ENCODE peak calls at places on chromosome 6, in eight cellular contexts. One of them, this sample, is unnamed.

GRCh38 chr6:26268659-26269402 is 96.2 kb upstream of the BTN3A2 start:
- DNase-seq in hepatocyte: peak
- DNase-seq in MM.1S: no peak
- DNase-seq in GM23248: peak
- DNase-seq in PC-3: peak
- DNase-seq in GM23338: peak
- DNase-seq in neural progenitor cell: peak
- DNase-seq in HCT116: no peak
- DNase-seq in this sample: peak

GRCh38 chr6:169556238-169556637 is 145.6 kb downstream of the WDR27 start:
- DNase-seq in hepatocyte: no peak
- DNase-seq in MM.1S: no peak
- DNase-seq in GM23248: peak
- DNase-seq in PC-3: no peak
- DNase-seq in GM23338: no peak
- DNase-seq in neural progenitor cell: no peak
- DNase-seq in HCT116: no peak
- DNase-seq in this sample: no peak

GRCh38 chr6:8177721-8178120 is 75.4 kb upstream of the EEF1E1 start:
- DNase-seq in hepatocyte: no peak
- DNase-seq in MM.1S: no peak
- DNase-seq in GM23248: peak
- DNase-seq in PC-3: no peak
- DNase-seq in GM23338: no peak
- DNase-seq in neural progenitor cell: no peak
- DNase-seq in HCT116: no peak
- DNase-seq in this sample: no peak

GRCh38 chr6:108091288-108091687 is 16.7 kb upstream of the OSTM1 start:
- DNase-seq in hepatocyte: no peak
- DNase-seq in MM.1S: no peak
- DNase-seq in GM23248: no peak
- DNase-seq in PC-3: no peak
- DNase-seq in GM23338: no peak
- DNase-seq in neural progenitor cell: no peak
- DNase-seq in HCT116: no peak
- DNase-seq in this sample: no peak

GRCh38 chr6:150016324-150017185 is 8.8 kb downstream of the RAET1L start:
- DNase-seq in hepatocyte: peak
- DNase-seq in MM.1S: peak
- DNase-seq in GM23248: peak
- DNase-seq in PC-3: peak
- DNase-seq in GM23338: peak
- DNase-seq in neural progenitor cell: peak
- DNase-seq in HCT116: peak
- DNase-seq in this sample: peak

GRCh38 chr6:161008245-161008644 is 16.7 kb downstream of the MAP3K4 start:
- DNase-seq in hepatocyte: no peak
- DNase-seq in MM.1S: no peak
- DNase-seq in GM23248: no peak
- DNase-seq in PC-3: no peak
- DNase-seq in GM23338: no peak
- DNase-seq in neural progenitor cell: no peak
- DNase-seq in HCT116: no peak
- DNase-seq in this sample: no peak

GRCh38 chr6:109024368-109024767 is 70.3 kb downstream of the SESN1 start:
- DNase-seq in hepatocyte: no peak
- DNase-seq in MM.1S: no peak
- DNase-seq in GM23248: peak
- DNase-seq in PC-3: no peak
- DNase-seq in GM23338: no peak
- DNase-seq in neural progenitor cell: no peak
- DNase-seq in HCT116: no peak
- DNase-seq in this sample: no peak

GRCh38 chr6:17740559-17741220 is 34.0 kb upstream of the NUP153 start:
- DNase-seq in hepatocyte: no peak
- DNase-seq in MM.1S: no peak
- DNase-seq in GM23248: peak
- DNase-seq in PC-3: no peak
- DNase-seq in GM23338: no peak
- DNase-seq in neural progenitor cell: no peak
- DNase-seq in HCT116: no peak
- DNase-seq in this sample: no peak

GRCh38 chr6:116017546-116018276 is 43.0 kb downstream of the FRK start:
- DNase-seq in hepatocyte: no peak
- DNase-seq in MM.1S: no peak
- DNase-seq in GM23248: no peak
- DNase-seq in PC-3: no peak
- DNase-seq in GM23338: no peak
- DNase-seq in neural progenitor cell: no peak
- DNase-seq in HCT116: no peak
- DNase-seq in this sample: no peak

GRCh38 chr6:39426057-39426592 is 103.6 kb upstream of the KCNK16 start:
- DNase-seq in hepatocyte: no peak
- DNase-seq in MM.1S: no peak
- DNase-seq in GM23248: peak
- DNase-seq in PC-3: peak
- DNase-seq in GM23338: no peak
- DNase-seq in neural progenitor cell: no peak
- DNase-seq in HCT116: no peak
- DNase-seq in this sample: no peak

GRCh38 chr6:90098025-90098474 is 198.6 kb downstream of the BACH2 start:
- DNase-seq in hepatocyte: peak
- DNase-seq in MM.1S: no peak
- DNase-seq in GM23248: peak
- DNase-seq in PC-3: peak
- DNase-seq in GM23338: no peak
- DNase-seq in neural progenitor cell: no peak
- DNase-seq in HCT116: no peak
- DNase-seq in this sample: no peak

GRCh38 chr6:9136141-9136865 is 701.0 kb upstream of the SLC35B3 start:
- DNase-seq in hepatocyte: no peak
- DNase-seq in MM.1S: no peak
- DNase-seq in GM23248: no peak
- DNase-seq in PC-3: no peak
- DNase-seq in GM23338: no peak
- DNase-seq in neural progenitor cell: no peak
- DNase-seq in HCT116: no peak
- DNase-seq in this sample: no peak

GRCh38 chr6:108798672-108799355 is 49.4 kb upstream of the ARMC2 start:
- DNase-seq in hepatocyte: no peak
- DNase-seq in MM.1S: peak
- DNase-seq in GM23248: no peak
- DNase-seq in PC-3: no peak
- DNase-seq in GM23338: peak
- DNase-seq in neural progenitor cell: peak
- DNase-seq in HCT116: no peak
- DNase-seq in this sample: no peak

GRCh38 chr6:83702077-83702476 is 6.8 kb downstream of the SNAP91 start:
- DNase-seq in hepatocyte: no peak
- DNase-seq in MM.1S: no peak
- DNase-seq in GM23248: no peak
- DNase-seq in PC-3: no peak
- DNase-seq in GM23338: no peak
- DNase-seq in neural progenitor cell: no peak
- DNase-seq in HCT116: no peak
- DNase-seq in this sample: no peak

GRCh38 chr6:72861935-72862432 is 240.1 kb downstream of the KCNQ5 start:
- DNase-seq in hepatocyte: no peak
- DNase-seq in MM.1S: no peak
- DNase-seq in GM23248: peak
- DNase-seq in PC-3: peak
- DNase-seq in GM23338: no peak
- DNase-seq in neural progenitor cell: no peak
- DNase-seq in HCT116: no peak
- DNase-seq in this sample: no peak

GRCh38 chr6:54515013-54515412 is 206.8 kb downstream of the TINAG start:
- DNase-seq in hepatocyte: no peak
- DNase-seq in MM.1S: no peak
- DNase-seq in GM23248: no peak
- DNase-seq in PC-3: peak
- DNase-seq in GM23338: no peak
- DNase-seq in neural progenitor cell: no peak
- DNase-seq in HCT116: no peak
- DNase-seq in this sample: no peak

GRCh38 chr6:98574991-98575390 is 259.4 kb upstream of the POU3F2 start:
- DNase-seq in hepatocyte: peak
- DNase-seq in MM.1S: no peak
- DNase-seq in GM23248: no peak
- DNase-seq in PC-3: no peak
- DNase-seq in GM23338: no peak
- DNase-seq in neural progenitor cell: no peak
- DNase-seq in HCT116: no peak
- DNase-seq in this sample: no peak

GRCh38 chr6:79946773-79947190 is 571 bp downstream of the ELOVL4 start:
- DNase-seq in hepatocyte: peak
- DNase-seq in MM.1S: peak
- DNase-seq in GM23248: peak
- DNase-seq in PC-3: peak
- DNase-seq in GM23338: peak
- DNase-seq in neural progenitor cell: peak
- DNase-seq in HCT116: no peak
- DNase-seq in this sample: no peak

GRCh38 chr6:45054610-45055009 is 273.5 kb upstream of the RUNX2 start:
- DNase-seq in hepatocyte: no peak
- DNase-seq in MM.1S: peak
- DNase-seq in GM23248: no peak
- DNase-seq in PC-3: no peak
- DNase-seq in GM23338: no peak
- DNase-seq in neural progenitor cell: no peak
- DNase-seq in HCT116: no peak
- DNase-seq in this sample: no peak

GRCh38 chr6:15365273-15365687 is 119.4 kb downstream of the JARID2 start:
- DNase-seq in hepatocyte: peak
- DNase-seq in MM.1S: no peak
- DNase-seq in GM23248: peak
- DNase-seq in PC-3: peak
- DNase-seq in GM23338: peak
- DNase-seq in neural progenitor cell: peak
- DNase-seq in HCT116: no peak
- DNase-seq in this sample: no peak

DNA sequence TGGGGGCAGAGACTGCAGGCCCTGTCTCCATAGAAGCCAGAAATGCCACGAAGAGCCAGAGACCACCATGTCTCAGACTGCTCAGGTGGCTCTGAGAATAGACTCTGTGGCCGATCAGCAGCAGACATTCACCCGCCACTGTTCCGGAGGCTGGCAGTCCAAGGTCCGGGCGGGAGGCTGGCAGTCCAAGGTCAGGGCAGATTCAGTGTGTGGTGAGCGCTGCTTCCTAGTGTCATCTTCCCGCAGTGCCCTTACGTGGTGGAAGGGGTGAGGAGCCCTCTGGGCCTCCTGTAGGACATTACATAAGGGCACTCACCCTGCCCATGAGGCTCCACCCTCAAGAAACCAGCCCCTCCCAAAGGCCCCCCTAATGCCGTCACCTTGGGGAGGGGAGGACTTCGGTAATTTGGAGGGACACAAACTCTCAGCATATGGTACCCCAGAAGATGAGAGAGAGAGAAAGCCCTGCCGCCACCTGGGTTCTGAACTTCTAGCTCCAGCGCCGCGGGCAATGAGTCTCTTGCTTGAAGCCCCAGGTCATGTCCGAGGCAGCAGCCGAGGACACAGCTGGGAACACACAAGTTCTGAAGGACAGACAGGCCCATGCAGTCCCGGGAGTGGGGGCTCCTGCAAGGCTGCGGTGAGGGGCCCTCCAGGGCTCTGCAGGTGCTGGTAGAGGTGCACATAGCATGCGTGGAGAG is 36.4 kb downstream of the DACT2 start:
- DNase-seq in hepatocyte: no peak
- DNase-seq in MM.1S: no peak
- DNase-seq in GM23248: no peak
- DNase-seq in PC-3: no peak
- DNase-seq in GM23338: no peak
- DNase-seq in neural progenitor cell: no peak
- DNase-seq in HCT116: no peak
- DNase-seq in this sample: no peak
- TF ChIP-seq EZH2phosphoT487 in hepatocyte: no peak
- TF ChIP-seq EZH2phosphoT487 in MM.1S: no peak
- TF ChIP-seq EZH2phosphoT487 in GM23248: no peak
- TF ChIP-seq EZH2phosphoT487 in PC-3: no peak
- TF ChIP-seq EZH2phosphoT487 in GM23338: no peak
- TF ChIP-seq EZH2phosphoT487 in neural progenitor cell: no peak
- TF ChIP-seq EZH2phosphoT487 in HCT116: no peak
- TF ChIP-seq EZH2phosphoT487 in this sample: no peak

DNA sequence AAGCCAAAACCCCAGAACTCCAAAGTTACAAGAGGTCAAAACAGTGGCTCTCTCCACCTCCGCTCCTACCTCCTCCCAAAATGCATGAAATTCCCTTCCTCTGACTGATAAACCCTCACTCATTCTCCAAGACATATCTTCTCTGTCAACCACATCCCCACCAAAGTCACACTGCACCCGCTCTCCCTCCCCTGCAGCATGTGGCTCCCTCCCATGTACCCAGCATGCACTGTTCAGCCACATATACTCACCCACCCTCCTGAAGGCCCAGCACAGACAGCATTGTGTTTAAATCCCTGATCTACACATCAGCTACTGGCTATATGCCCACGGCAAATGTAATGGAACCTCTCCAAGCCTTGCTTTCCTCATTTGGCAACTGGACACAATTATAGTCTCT is 5.5 kb upstream of the POU5F1 start:
- DNase-seq in hepatocyte: no peak
- DNase-seq in MM.1S: no peak
- DNase-seq in GM23248: peak
- DNase-seq in PC-3: no peak
- DNase-seq in GM23338: no peak
- DNase-seq in neural progenitor cell: no peak
- DNase-seq in HCT116: no peak
- DNase-seq in this sample: no peak
- TF ChIP-seq EZH2phosphoT487 in hepatocyte: no peak
- TF ChIP-seq EZH2phosphoT487 in MM.1S: no peak
- TF ChIP-seq EZH2phosphoT487 in GM23248: no peak
- TF ChIP-seq EZH2phosphoT487 in PC-3: no peak
- TF ChIP-seq EZH2phosphoT487 in GM23338: no peak
- TF ChIP-seq EZH2phosphoT487 in neural progenitor cell: no peak
- TF ChIP-seq EZH2phosphoT487 in HCT116: no peak
- TF ChIP-seq EZH2phosphoT487 in this sample: no peak

DNA sequence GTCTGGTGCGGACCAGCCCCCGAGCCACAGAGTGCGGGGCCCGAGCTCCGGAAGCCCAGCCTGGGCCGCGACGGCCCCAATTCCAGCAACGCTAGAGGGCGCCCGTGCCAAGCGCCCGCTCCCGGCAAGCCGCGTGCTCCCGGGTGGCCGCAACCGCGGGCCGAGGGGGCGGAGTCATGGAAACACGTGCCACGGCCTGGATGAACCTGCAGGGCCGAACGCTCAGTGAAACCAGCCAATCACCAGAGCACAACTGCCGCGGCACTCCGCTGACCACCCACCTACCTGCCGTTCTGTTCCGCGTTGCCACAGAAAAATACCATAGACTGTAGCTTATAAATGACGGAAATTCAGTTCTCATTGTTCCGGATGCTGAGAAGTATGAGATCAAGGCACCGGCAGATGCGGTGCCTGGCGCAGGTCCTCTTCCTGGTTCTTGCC is 85.7 kb upstream of the FOXC1 start:
- DNase-seq in hepatocyte: peak
- DNase-seq in MM.1S: peak
- DNase-seq in GM23248: peak
- DNase-seq in PC-3: no peak
- DNase-seq in GM23338: peak
- DNase-seq in neural progenitor cell: peak
- DNase-seq in HCT116: peak
- DNase-seq in this sample: no peak
- TF ChIP-seq EZH2phosphoT487 in hepatocyte: no peak
- TF ChIP-seq EZH2phosphoT487 in MM.1S: no peak
- TF ChIP-seq EZH2phosphoT487 in GM23248: no peak
- TF ChIP-seq EZH2phosphoT487 in PC-3: no peak
- TF ChIP-seq EZH2phosphoT487 in GM23338: no peak
- TF ChIP-seq EZH2phosphoT487 in neural progenitor cell: no peak
- TF ChIP-seq EZH2phosphoT487 in HCT116: no peak
- TF ChIP-seq EZH2phosphoT487 in this sample: no peak

GRCh38 chr6:4225207-4225872 is 90.0 kb upstream of the ECI2 start:
- DNase-seq in hepatocyte: peak
- DNase-seq in MM.1S: no peak
- DNase-seq in GM23248: no peak
- DNase-seq in PC-3: no peak
- DNase-seq in GM23338: peak
- DNase-seq in neural progenitor cell: peak
- DNase-seq in HCT116: no peak
- DNase-seq in this sample: no peak
- TF ChIP-seq EZH2phosphoT487 in hepatocyte: no peak
- TF ChIP-seq EZH2phosphoT487 in MM.1S: no peak
- TF ChIP-seq EZH2phosphoT487 in GM23248: no peak
- TF ChIP-seq EZH2phosphoT487 in PC-3: no peak
- TF ChIP-seq EZH2phosphoT487 in GM23338: no peak
- TF ChIP-seq EZH2phosphoT487 in neural progenitor cell: no peak
- TF ChIP-seq EZH2phosphoT487 in HCT116: no peak
- TF ChIP-seq EZH2phosphoT487 in this sample: no peak

This sample was measured in OCI-LY7.